ENCODE peak calls at places on chromosomes 5 and 9, in five cellular contexts. One of them, this sample, is unnamed.
A peak's percentile ranks its signal among the peaks of the same experiment; 100 is the strongest.

GRCh38 chr5:90386099-90386710 is 23.4 kb downstream of the CETN3 start:
- DNase-seq in upper lobe of left lung: no peak
- DNase-seq in adipocyte: peak; percentile 71
- DNase-seq in H7: no peak
- DNase-seq in prostate gland: no peak
- DNase-seq in this sample: peak; percentile 70

GRCh38 chr5:135693371-135693955 is 114.7 kb upstream of the CXCL14 start:
- DNase-seq in prostate gland: no peak
- DNase-seq in upper lobe of left lung: peak; percentile 22
- DNase-seq in H7: no peak
- DNase-seq in adipocyte: no peak
- DNase-seq in this sample: no peak

GRCh38 chr5:140113180-140113698 is 670 bp upstream of the PURA start:
- DNase-seq in adipocyte: peak; percentile 32
- DNase-seq in H7: peak; percentile 84
- DNase-seq in upper lobe of left lung: peak; percentile 83
- DNase-seq in prostate gland: no peak
- DNase-seq in this sample: no peak

GRCh38 chr5:119359737-119360413 is 4.1 kb downstream of the TNFAIP8 start:
- DNase-seq in upper lobe of left lung: no peak
- DNase-seq in H7: no peak
- DNase-seq in adipocyte: no peak
- DNase-seq in prostate gland: no peak
- DNase-seq in this sample: peak; percentile 36

GRCh38 chr9:137575382-137575724 is 3.4 kb downstream of the DPH7 start:
- DNase-seq in H7: no peak
- DNase-seq in adipocyte: no peak
- DNase-seq in upper lobe of left lung: no peak
- DNase-seq in prostate gland: no peak
- DNase-seq in this sample: no peak

GRCh38 chr5:142323480-142324376 is 1.1 kb downstream of the SPRY4 start:
- DNase-seq in adipocyte: peak; percentile 81
- DNase-seq in upper lobe of left lung: peak; percentile 75
- DNase-seq in H7: no peak
- DNase-seq in prostate gland: no peak
- DNase-seq in this sample: peak; percentile 32

GRCh38 chr9:2623046-2623865 is 1.7 kb downstream of the VLDLR start:
- DNase-seq in prostate gland: peak; percentile 19
- DNase-seq in H7: peak; percentile 60
- DNase-seq in upper lobe of left lung: peak; percentile 83
- DNase-seq in adipocyte: peak; percentile 37
- DNase-seq in this sample: no peak

GRCh38 chr9:137348781-137349470 is 46.9 kb upstream of the NRARP start:
- DNase-seq in adipocyte: no peak
- DNase-seq in H7: peak; percentile 40
- DNase-seq in upper lobe of left lung: peak; percentile 69
- DNase-seq in prostate gland: no peak
- DNase-seq in this sample: no peak

GRCh38 chr9:130292104-130292503 is 26.5 kb downstream of the HMCN2 start:
- DNase-seq in adipocyte: no peak
- DNase-seq in prostate gland: no peak
- DNase-seq in H7: no peak
- DNase-seq in upper lobe of left lung: no peak
- DNase-seq in this sample: no peak

GRCh38 chr9:2255128-2255527 is 240.0 kb downstream of the SMARCA2 start:
- DNase-seq in H7: no peak
- DNase-seq in prostate gland: no peak
- DNase-seq in adipocyte: no peak
- DNase-seq in upper lobe of left lung: no peak
- DNase-seq in this sample: no peak

GRCh38 chr5:109247943-109248342 is 161.8 kb downstream of the PJA2 start:
- DNase-seq in upper lobe of left lung: no peak
- DNase-seq in H7: no peak
- DNase-seq in adipocyte: no peak
- DNase-seq in prostate gland: no peak
- DNase-seq in this sample: no peak

GRCh38 chr5:14036514-14036913 is 92.0 kb upstream of the DNAH5 start:
- DNase-seq in H7: peak; percentile 21
- DNase-seq in adipocyte: peak; percentile 44
- DNase-seq in upper lobe of left lung: no peak
- DNase-seq in prostate gland: no peak
- DNase-seq in this sample: peak; percentile 85

GRCh38 chr5:68673451-68674180 is 420.2 kb upstream of the SLC30A5 start:
- DNase-seq in adipocyte: no peak
- DNase-seq in upper lobe of left lung: no peak
- DNase-seq in prostate gland: peak; percentile 16
- DNase-seq in H7: no peak
- DNase-seq in this sample: no peak

GRCh38 chr5:116626272-116626723 is 51.7 kb upstream of the SEMA6A start:
- DNase-seq in adipocyte: peak; percentile 3
- DNase-seq in H7: no peak
- DNase-seq in upper lobe of left lung: no peak
- DNase-seq in prostate gland: no peak
- DNase-seq in this sample: no peak

GRCh38 chr9:69824497-69825252 is 4.1 kb downstream of the CFAP95 start:
- DNase-seq in H7: no peak
- DNase-seq in prostate gland: no peak
- DNase-seq in upper lobe of left lung: no peak
- DNase-seq in adipocyte: no peak
- DNase-seq in this sample: no peak

GRCh38 chr5:41925555-41925946 is 470 bp downstream of the FBXO4 start:
- DNase-seq in prostate gland: peak; percentile 29
- DNase-seq in upper lobe of left lung: no peak
- DNase-seq in adipocyte: no peak
- DNase-seq in H7: no peak
- DNase-seq in this sample: peak; percentile 58

GRCh38 chr5:179860301-179860700 is 1.7 kb upstream of the MRNIP start:
- DNase-seq in adipocyte: no peak
- DNase-seq in prostate gland: no peak
- DNase-seq in upper lobe of left lung: no peak
- DNase-seq in H7: peak; percentile 64
- DNase-seq in this sample: no peak

GRCh38 chr9:36263662-36264061 is 5.4 kb upstream of the GNE start:
- DNase-seq in H7: no peak
- DNase-seq in prostate gland: no peak
- DNase-seq in upper lobe of left lung: no peak
- DNase-seq in adipocyte: no peak
- DNase-seq in this sample: no peak

GRCh38 chr9:38084556-38084880 is 15.5 kb upstream of the SHB start:
- DNase-seq in adipocyte: no peak
- DNase-seq in upper lobe of left lung: no peak
- DNase-seq in H7: no peak
- DNase-seq in prostate gland: no peak
- DNase-seq in this sample: no peak

GRCh38 chr9:4549751-4550295 is 59.6 kb downstream of the SLC1A1 start:
- DNase-seq in prostate gland: no peak
- DNase-seq in H7: no peak
- DNase-seq in upper lobe of left lung: no peak
- DNase-seq in adipocyte: no peak
- DNase-seq in this sample: peak; percentile 11

GRCh38 chr5:176837707-176838115 is 27.4 kb downstream of the UNC5A start:
- DNase-seq in H7: peak; percentile 93
- DNase-seq in adipocyte: peak; percentile 86
- DNase-seq in prostate gland: peak; percentile 78
- DNase-seq in upper lobe of left lung: peak; percentile 89
- DNase-seq in this sample: peak; percentile 88

GRCh38 chr9:96006296-96006890 is 130.9 kb downstream of the ERCC6L2 start:
- DNase-seq in upper lobe of left lung: peak; percentile 65
- DNase-seq in adipocyte: no peak
- DNase-seq in H7: no peak
- DNase-seq in prostate gland: no peak
- DNase-seq in this sample: no peak

GRCh38 chr5:160097981-160098380 is 21.3 kb downstream of the PWWP2A start:
- DNase-seq in H7: no peak
- DNase-seq in prostate gland: no peak
- DNase-seq in adipocyte: peak; percentile 76
- DNase-seq in upper lobe of left lung: no peak
- DNase-seq in this sample: no peak

GRCh38 chr9:21030389-21031035 is 928 bp downstream of the HACD4 start:
- DNase-seq in H7: peak; percentile 26
- DNase-seq in upper lobe of left lung: no peak
- DNase-seq in adipocyte: peak; percentile 72
- DNase-seq in prostate gland: no peak
- DNase-seq in this sample: peak; percentile 13

GRCh38 chr5:132662925-132663770 is 5.2 kb downstream of the IL13 start:
- DNase-seq in H7: peak; percentile 69
- DNase-seq in adipocyte: peak; percentile 32
- DNase-seq in upper lobe of left lung: no peak
- DNase-seq in prostate gland: no peak
- DNase-seq in this sample: no peak

GRCh38 chr5:78542321-78542840 is 106.2 kb downstream of the LHFPL2 start:
- DNase-seq in prostate gland: no peak
- DNase-seq in H7: no peak
- DNase-seq in adipocyte: no peak
- DNase-seq in upper lobe of left lung: no peak
- DNase-seq in this sample: no peak

DNA sequence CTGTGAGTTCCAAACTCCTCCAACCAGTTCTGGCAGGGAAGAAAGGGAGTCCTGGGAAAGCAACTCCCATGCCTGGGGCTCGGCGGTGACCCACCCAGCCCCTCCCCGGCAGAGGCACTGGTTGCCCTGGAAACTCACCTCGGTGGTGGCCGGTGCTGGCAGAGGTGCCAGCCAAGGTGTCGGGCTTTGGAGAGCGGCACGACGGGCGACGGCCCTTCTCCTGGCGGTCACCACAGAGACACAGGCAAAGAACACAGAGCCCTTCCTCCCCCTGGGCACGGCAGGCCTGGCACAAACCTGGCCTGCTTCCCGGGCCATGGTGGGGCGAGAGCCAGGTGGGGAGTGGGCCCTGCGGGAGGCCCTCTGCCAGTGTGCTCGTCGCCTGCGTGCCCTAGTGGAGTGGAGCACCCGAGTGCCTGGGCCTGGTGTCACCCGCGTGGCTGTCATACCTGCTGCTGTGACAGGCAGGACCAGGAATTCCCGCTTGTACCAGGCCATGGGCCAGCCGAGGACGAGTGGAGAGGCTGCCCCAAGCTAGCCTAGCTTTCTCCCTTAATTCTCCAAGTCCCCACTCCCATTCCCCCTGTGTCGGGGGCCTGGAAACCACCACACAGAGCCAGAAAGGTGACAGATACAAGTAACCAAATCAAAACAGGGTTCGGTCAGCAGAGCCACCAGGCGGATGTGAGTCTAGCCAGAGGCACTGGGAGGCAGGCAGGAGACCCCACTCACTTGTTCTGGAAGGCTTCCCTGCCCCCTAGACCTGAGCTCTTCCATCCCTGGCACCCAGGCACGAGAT is 8.2 kb upstream of the RALGDS start:
- DNase-seq in upper lobe of left lung: peak; percentile 88
- DNase-seq in H7: no peak
- DNase-seq in prostate gland: peak; percentile 57
- DNase-seq in adipocyte: no peak
- DNase-seq in this sample: no peak
- H3K4me3 ChIP-seq in upper lobe of left lung: no peak overlapping the region
- H3K4me3 ChIP-seq in H7: no peak overlapping the region
- H3K4me3 ChIP-seq in prostate gland: no peak overlapping the region
- H3K4me3 ChIP-seq in adipocyte: no peak overlapping the region
- H3K4me3 ChIP-seq in this sample: no peak overlapping the region

GRCh38 chr9:34333836-34334235 is 4.5 kb downstream of the NUDT2 start:
- DNase-seq in H7: no peak
- DNase-seq in prostate gland: no peak
- DNase-seq in upper lobe of left lung: no peak
- DNase-seq in adipocyte: no peak
- DNase-seq in this sample: no peak

GRCh38 chr9:34328500-34328982 is 527 bp downstream of the KIF24 start:
- DNase-seq in prostate gland: no peak
- DNase-seq in adipocyte: no peak
- DNase-seq in upper lobe of left lung: no peak
- DNase-seq in H7: no peak
- DNase-seq in this sample: peak; percentile 29

GRCh38 chr9:34328983-34329832 is at the start of the genes KIF24 and NUDT2:
- DNase-seq in upper lobe of left lung: peak; percentile 97
- DNase-seq in H7: peak; percentile 96
- DNase-seq in prostate gland: peak; percentile 98
- DNase-seq in adipocyte: peak; percentile 100
- DNase-seq in this sample: peak; percentile 99

GRCh38 chr9:34332370-34332964 is 3.1 kb downstream of the NUDT2 start:
- DNase-seq in adipocyte: peak; percentile 75
- DNase-seq in prostate gland: no peak
- DNase-seq in H7: peak; percentile 39
- DNase-seq in upper lobe of left lung: no peak
- DNase-seq in this sample: peak; percentile 59

DNA sequence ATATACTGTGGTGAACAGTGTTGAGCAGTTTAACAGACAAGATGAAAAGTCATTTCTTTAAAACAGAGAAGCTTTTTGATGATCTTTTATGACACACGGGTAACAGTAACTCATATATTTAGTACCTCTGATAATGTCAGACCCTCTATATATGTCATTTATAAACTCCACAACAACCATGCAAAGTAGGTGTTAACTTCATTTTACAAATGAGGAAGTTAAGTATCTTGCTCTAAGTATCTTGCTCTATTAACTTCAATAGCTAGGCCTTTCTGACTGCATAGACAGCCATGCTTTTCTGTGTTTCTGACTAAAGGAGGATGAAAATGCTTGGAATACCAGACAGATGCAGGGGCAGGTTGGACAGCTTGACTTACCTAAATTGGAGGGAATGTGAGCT is 1.8 kb downstream of the NUDT2 start:
- DNase-seq in prostate gland: no peak
- DNase-seq in adipocyte: no peak
- DNase-seq in H7: no peak
- DNase-seq in upper lobe of left lung: no peak
- DNase-seq in this sample: no peak
- H3K4me3 ChIP-seq in prostate gland: no peak overlapping the region
- H3K4me3 ChIP-seq in adipocyte: no peak overlapping the region
- H3K4me3 ChIP-seq in H7: no peak overlapping the region
- H3K4me3 ChIP-seq in upper lobe of left lung: no peak overlapping the region
- H3K4me3 ChIP-seq in this sample: no peak overlapping the region

GRCh38 chr5:39057745-39058144 is 16.5 kb downstream of the RICTOR start:
- DNase-seq in upper lobe of left lung: no peak
- DNase-seq in H7: no peak
- DNase-seq in prostate gland: no peak
- DNase-seq in adipocyte: no peak
- DNase-seq in this sample: no peak
- H3K4me3 ChIP-seq in upper lobe of left lung: no peak overlapping the region
- H3K4me3 ChIP-seq in H7: no peak overlapping the region
- H3K4me3 ChIP-seq in prostate gland: no peak overlapping the region
- H3K4me3 ChIP-seq in adipocyte: peak overlapping the region; percentile 80
- H3K4me3 ChIP-seq in this sample: peak overlapping the region; percentile 5

GRCh38 chr9:123342247-123342646 is 13.8 kb upstream of the CRB2 start:
- DNase-seq in prostate gland: no peak
- DNase-seq in adipocyte: no peak
- DNase-seq in H7: no peak
- DNase-seq in upper lobe of left lung: no peak
- DNase-seq in this sample: no peak

GRCh38 chr9:123336959-123337358 is 19.0 kb upstream of the CRB2 start:
- DNase-seq in upper lobe of left lung: no peak
- DNase-seq in H7: no peak
- DNase-seq in adipocyte: no peak
- DNase-seq in prostate gland: no peak
- DNase-seq in this sample: no peak

GRCh38 chr9:123337971-123338370 is 18.0 kb upstream of the CRB2 start:
- DNase-seq in upper lobe of left lung: no peak
- DNase-seq in prostate gland: no peak
- DNase-seq in H7: no peak
- DNase-seq in adipocyte: no peak
- DNase-seq in this sample: no peak

GRCh38 chr9:123338710-123339665 is 17.0 kb upstream of the CRB2 start:
- DNase-seq in prostate gland: no peak
- DNase-seq in H7: no peak
- DNase-seq in adipocyte: no peak
- DNase-seq in upper lobe of left lung: peak; percentile 61
- DNase-seq in this sample: no peak

GRCh38 chr9:123339666-123340414 is 16.2 kb upstream of the CRB2 start:
- DNase-seq in adipocyte: no peak
- DNase-seq in H7: no peak
- DNase-seq in prostate gland: no peak
- DNase-seq in upper lobe of left lung: no peak
- DNase-seq in this sample: peak; percentile 23
- H3K4me3 ChIP-seq in adipocyte: no peak overlapping the region
- H3K4me3 ChIP-seq in H7: peak overlapping the region; percentile 36
- H3K4me3 ChIP-seq in prostate gland: no peak overlapping the region
- H3K4me3 ChIP-seq in upper lobe of left lung: no peak overlapping the region
- H3K4me3 ChIP-seq in this sample: no peak overlapping the region